ENCODE peak calls at places on chromosome 18, in nine cellular contexts. B, Z, A, T, R, I, K, U and Y are unnamed samples.

GRCh38 chr18:13500891-13501887 is 225.2 kb downstream of the FAM210A start:
- DNase-seq in B (no peak), Z (no peak), A (no peak), T (peak; percentile 30), R (no peak), I (peak; percentile 27), K (no peak), U (no peak), Y (peak; percentile 89)

GRCh38 chr18:8139127-8139591 is 470.1 kb upstream of the RAB12 start:
- DNase-seq in B (no peak), Z (no peak), A (no peak), T (no peak), R (no peak), I (no peak), K (no peak), U (no peak), Y (no peak)

GRCh38 chr18:58580078-58580477 is 48.8 kb downstream of the ALPK2 start:
- DNase-seq in B (no peak), Z (no peak), A (no peak), T (peak; percentile 90), R (no peak), I (no peak), K (no peak), U (no peak), Y (peak; percentile 78)

GRCh38 chr18:55421612-55422381 is 166.2 kb downstream of the TCF4 start:
- DNase-seq in B (no peak), Z (no peak), A (no peak), T (peak; percentile 70), R (no peak), I (no peak), K (no peak), U (no peak), Y (peak; percentile 78)

GRCh38 chr18:50977037-50977760 is 9.4 kb downstream of the ELAC1 start:
- DNase-seq in B (no peak), Z (no peak), A (no peak), T (no peak), R (no peak), I (no peak), K (no peak), U (no peak), Y (no peak)

GRCh38 chr18:36199691-36200295 is 12.5 kb downstream of the MOCOS start:
- DNase-seq in B (no peak), Z (no peak), A (no peak), T (no peak), R (no peak), I (no peak), K (no peak), U (no peak), Y (no peak)

GRCh38 chr18:52343138-52343537 is 3.1 kb downstream of the DCC start:
- DNase-seq in B (no peak), Z (no peak), A (no peak), T (no peak), R (peak; percentile 29), I (no peak), K (no peak), U (peak; percentile 24), Y (no peak)

GRCh38 chr18:37524546-37525301 is 40.9 kb downstream of the CELF4 start:
- DNase-seq in B (no peak), Z (peak; percentile 62), A (no peak), T (no peak), R (no peak), I (no peak), K (no peak), U (no peak), Y (no peak)

GRCh38 chr18:48181857-48182430 is 227.2 kb downstream of the ZBTB7C start:
- DNase-seq in B (no peak), Z (no peak), A (no peak), T (no peak), R (no peak), I (no peak), K (no peak), U (no peak), Y (no peak)

GRCh38 chr18:7479756-7480155 is 87.4 kb upstream of the PTPRM start:
- DNase-seq in B (no peak), Z (no peak), A (no peak), T (no peak), R (no peak), I (no peak), K (no peak), U (no peak), Y (no peak)

GRCh38 chr18:79531926-79532689 is 136.4 kb downstream of the NFATC1 start:
- DNase-seq in B (no peak), Z (no peak), A (peak; percentile 13), T (peak; percentile 10), R (no peak), I (no peak), K (no peak), U (no peak), Y (no peak)

GRCh38 chr18:78796693-78797455 is 182.7 kb upstream of the SALL3 start:
- DNase-seq in B (no peak), Z (no peak), A (no peak), T (no peak), R (no peak), I (no peak), K (no peak), U (no peak), Y (no peak)

GRCh38 chr18:3380384-3380961 is 69.5 kb upstream of the TGIF1 start:
- DNase-seq in B (no peak), Z (no peak), A (no peak), T (peak; percentile 26), R (no peak), I (no peak), K (peak; percentile 77), U (peak; percentile 29), Y (no peak)

GRCh38 chr18:58848685-58849084 is 16.0 kb upstream of the ZNF532 start:
- DNase-seq in B (no peak), Z (no peak), A (no peak), T (peak; percentile 89), R (no peak), I (no peak), K (no peak), U (no peak), Y (no peak)

GRCh38 chr18:49024408-49024807 is 73.6 kb upstream of the SMAD7 start:
- DNase-seq in B (no peak), Z (no peak), A (no peak), T (no peak), R (no peak), I (no peak), K (no peak), U (peak; percentile 4), Y (no peak)

GRCh38 chr18:54263904-54264336 is 5.4 kb upstream of the POLI start:
- DNase-seq in B (no peak), Z (no peak), A (no peak), T (no peak), R (peak; percentile 69), I (no peak), K (no peak), U (no peak), Y (no peak)

GRCh38 chr18:6547476-6547875 is 132.8 kb upstream of the L3MBTL4 start:
- DNase-seq in B (no peak), Z (no peak), A (no peak), T (no peak), R (no peak), I (no peak), K (no peak), U (no peak), Y (no peak)

GRCh38 chr18:3180325-3180724 is 39.4 kb downstream of the MYOM1 start:
- DNase-seq in B (no peak), Z (no peak), A (no peak), T (peak; percentile 60), R (no peak), I (no peak), K (no peak), U (no peak), Y (peak; percentile 18)

GRCh38 chr18:51867767-51868166 is 472.2 kb upstream of the DCC start:
- DNase-seq in B (no peak), Z (peak; percentile 55), A (no peak), T (peak; percentile 1), R (peak; percentile 30), I (no peak), K (peak; percentile 21), U (no peak), Y (peak; percentile 1)

GRCh38 chr18:49123431-49123830 is 172.7 kb upstream of the SMAD7 start:
- DNase-seq in B (no peak), Z (no peak), A (no peak), T (peak; percentile 41), R (no peak), I (no peak), K (no peak), U (no peak), Y (no peak)

GRCh38 chr18:61854578-61854977 is 38.2 kb downstream of the RNF152 start:
- DNase-seq in B (no peak), Z (no peak), A (no peak), T (peak; percentile 42), R (no peak), I (no peak), K (no peak), U (no peak), Y (no peak)

GRCh38 chr18:57275111-57275510 is 77.2 kb upstream of the ST8SIA3 start:
- DNase-seq in B (no peak), Z (no peak), A (no peak), T (no peak), R (no peak), I (no peak), K (no peak), U (peak; percentile 33), Y (no peak)

GRCh38 chr18:59691996-59692395 is 5.2 kb downstream of the CCBE1 start:
- DNase-seq in B (no peak), Z (no peak), A (no peak), T (no peak), R (no peak), I (no peak), K (no peak), U (no peak), Y (no peak)

GRCh38 chr18:34055227-34055626 is 169.5 kb downstream of the NOL4 start:
- DNase-seq in B (no peak), Z (no peak), A (no peak), T (no peak), R (no peak), I (no peak), K (no peak), U (no peak), Y (no peak)

GRCh38 chr18:34659579-34660517 is 50.2 kb upstream of the DTNA start:
- DNase-seq in B (no peak), Z (peak; percentile 23), A (no peak), T (peak; percentile 97), R (no peak), I (peak; percentile 61), K (peak; percentile 88), U (no peak), Y (peak; percentile 95)

GRCh38 chr18:48166336-48166875 is 235.9 kb upstream of the SMAD2 start:
- DNase-seq in B (no peak), Z (no peak), A (no peak), T (no peak), R (no peak), I (no peak), K (no peak), U (no peak), Y (no peak)

GRCh38 chr18:10295751-10296150 is 158.7 kb upstream of the APCDD1 start:
- DNase-seq in B (no peak), Z (no peak), A (no peak), T (no peak), R (no peak), I (no peak), K (no peak), U (no peak), Y (no peak)

GRCh38 chr18:11004951-11005350 is 144.4 kb downstream of the PIEZO2 start:
- DNase-seq in B (no peak), Z (no peak), A (no peak), T (no peak), R (no peak), I (no peak), K (no peak), U (no peak), Y (no peak)

GRCh38 chr18:79018911-79019310 is 39.3 kb downstream of the SALL3 start:
- DNase-seq in B (no peak), Z (no peak), A (no peak), T (no peak), R (no peak), I (no peak), K (no peak), U (no peak), Y (no peak)

GRCh38 chr18:21486905-21487437 is 113.5 kb downstream of the ESCO1 start:
- DNase-seq in B (no peak), Z (no peak), A (no peak), T (no peak), R (no peak), I (no peak), K (no peak), U (no peak), Y (no peak)

GRCh38 chr18:9130195-9130594 is 6.4 kb upstream of the ANKRD12 start:
- DNase-seq in B (no peak), Z (no peak), A (no peak), T (no peak), R (no peak), I (no peak), K (no peak), U (no peak), Y (no peak)